ENCODE peak calls at places on chromosomes 2 and 18, in nine cellular contexts. R is upper lobe of right lung, I is GM10248, Q is fibroblast of pulmonary artery, A is BJ, D is LoVo, F is head of caudate nucleus, P is neural progenitor cell, C is glomerular endothelial cell. G is an unnamed sample.

GRCh38 chr18:41113885-41114482 is 841.0 kb upstream of the PIK3C3 start:
- DNase-seq in R (no peak), I (no peak), Q (peak; percentile 93), A (no peak), D (no peak), F (no peak), P (no peak), C (no peak), G (no peak)

GRCh38 chr18:23538040-23538439 is 34.7 kb downstream of the RMC1 start:
- DNase-seq in R (no peak), I (no peak), Q (no peak), A (no peak), D (no peak), F (no peak), P (no peak), C (no peak), G (no peak)

GRCh38 chr2:237931205-237931721 is 35.6 kb upstream of the UBE2F start:
- DNase-seq in R (no peak), I (no peak), Q (no peak), A (peak; percentile 62), D (no peak), F (no peak), P (no peak), C (no peak), G (no peak)

GRCh38 chr2:153477641-153478288 is 797 bp downstream of the RPRM start:
- DNase-seq in R (no peak), I (peak; percentile 17), Q (peak; percentile 0), A (no peak), D (no peak), F (no peak), P (peak; percentile 58), C (no peak), G (no peak)

GRCh38 chr2:172985139-172985874 is 90.3 kb upstream of the MAP3K20 start:
- DNase-seq in R (peak; percentile 75), I (no peak), Q (no peak), A (no peak), D (peak; percentile 35), F (no peak), P (no peak), C (no peak), G (no peak)

GRCh38 chr18:46387426-46388131 is 269.4 kb downstream of the LOXHD1 start:
- DNase-seq in R (no peak), I (no peak), Q (no peak), A (no peak), D (no peak), F (no peak), P (peak; percentile 65), C (no peak), G (no peak)

GRCh38 chr2:102703748-102704147 is 58.1 kb upstream of the TMEM182 start:
- DNase-seq in R (no peak), I (peak; percentile 23), Q (peak; percentile 44), A (no peak), D (peak; percentile 37), F (no peak), P (peak; percentile 31), C (no peak), G (no peak)

GRCh38 chr2:25473131-25473530 is 131.4 kb upstream of the DNMT3A start:
- DNase-seq in R (no peak), I (no peak), Q (peak; percentile 36), A (no peak), D (no peak), F (no peak), P (no peak), C (no peak), G (no peak)

GRCh38 chr2:120177011-120177621 is 46.1 kb downstream of the TMEM185B start:
- DNase-seq in R (peak; percentile 78), I (peak; percentile 85), Q (no peak), A (no peak), D (no peak), F (peak; percentile 40), P (peak; percentile 10), C (no peak), G (no peak)